ENCODE peak calls at places on chromosomes 13 and 19, in nine cellular contexts. W is activated naive CD8-positive, alpha-beta T cell treated with anti-CD3 and anti-CD28 coated beads, Interleukin-2, amount 50 U/mL, for 16 hours; M is activated CD4-positive, alpha-beta T cell treated with anti-CD3 and anti-CD28 coated beads for 24 hours; C is GM23338; J is activated gamma-delta T cell treated with Interleukin-2 at 50 U/mL for 16 hours; Y is upper lobe of left lung; T is CD4-positive, alpha-beta memory T cell; B is T-helper 22 cell; Z is stimulated activated CD4-positive, alpha-beta T cell treated with anti-CD3 and anti-CD28 coated beads, Interleukin-15, amount 100 ng/mL, for 1 hour. I is an unnamed sample.

GRCh38 chr13:90445179-90445578 is 902.3 kb upstream of the MIR17HG start:
- DNase-seq in C (peak; percentile 60), Z (no peak), M (no peak), Y (no peak), B (no peak), J (no peak), T (no peak), W (no peak), I (peak; percentile 36)

GRCh38 chr19:55632463-55632834 is 8.1 kb upstream of the ZNF784 start:
- DNase-seq in J (peak; percentile 95), M (peak; percentile 93), C (peak; percentile 99), B (peak; percentile 71), W (peak; percentile 82), T (peak; percentile 88), Y (peak; percentile 92), Z (peak; percentile 74), I (peak; percentile 87)

GRCh38 chr19:18730885-18731513 is 47.5 kb downstream of the CRTC1 start:
- DNase-seq in Y (no peak), B (no peak), M (no peak), T (no peak), C (no peak), W (no peak), Z (no peak), J (no peak), I (no peak)

GRCh38 chr19:33406521-33407139 is 33.1 kb downstream of the CEBPG start:
- DNase-seq in C (peak; percentile 83), B (peak; percentile 18), J (peak; percentile 72), M (peak; percentile 65), Z (peak; percentile 56), W (peak; percentile 52), T (peak; percentile 55), Y (peak; percentile 77), I (peak; percentile 70)

GRCh38 chr19:34733826-34734600 is at the start of gene ZNF181:
- DNase-seq in J (peak; percentile 71), B (peak; percentile 60), T (peak; percentile 83), C (peak; percentile 96), W (peak; percentile 65), Y (peak; percentile 89), M (peak; percentile 65), Z (peak; percentile 47), I (peak; percentile 92)

GRCh38 chr19:15264061-15264932 is 32.0 kb upstream of the EPHX3 start:
- DNase-seq in M (peak; percentile 67), T (peak; percentile 63), Y (peak; percentile 70), Z (peak; percentile 41), C (peak; percentile 93), B (peak; percentile 19), J (peak; percentile 69), W (peak; percentile 50), I (peak; percentile 54)

GRCh38 chr13:23504188-23504587 is 66.0 kb upstream of the TNFRSF19 start:
- DNase-seq in M (no peak), Y (no peak), W (no peak), Z (no peak), J (no peak), B (no peak), T (no peak), C (no peak), I (peak; percentile 83)

GRCh38 chr19:7507884-7508283 is 8.0 kb upstream of the ZNF358 start:
- DNase-seq in M (no peak), Y (peak; percentile 87), J (no peak), C (peak; percentile 98), W (no peak), B (no peak), Z (no peak), T (no peak), I (peak; percentile 95)

GRCh38 chr13:40116008-40116407 is 460.5 kb downstream of the COG6 start:
- DNase-seq in B (peak; percentile 44), M (no peak), J (peak; percentile 22), T (peak; percentile 54), Z (no peak), C (peak; percentile 5), W (no peak), Y (peak; percentile 71), I (peak; percentile 73)

GRCh38 chr19:58182577-58182988 is 278 bp upstream of the ZNF274 start:
- DNase-seq in J (peak; percentile 72), C (no peak), B (peak; percentile 73), Z (no peak), W (no peak), T (no peak), M (no peak), Y (peak; percentile 93), I (no peak)

GRCh38 chr13:52361225-52361624 is 44.7 kb downstream of the THSD1 start:
- DNase-seq in B (no peak), Z (no peak), Y (no peak), W (no peak), J (no peak), M (no peak), C (no peak), T (no peak), I (peak; percentile 17)

GRCh38 chr13:109844396-109844795 is 58.0 kb upstream of the IRS2 start:
- DNase-seq in M (no peak), Y (peak; percentile 60), C (peak; percentile 10), W (no peak), Z (no peak), B (no peak), J (no peak), T (no peak), I (peak; percentile 35)

GRCh38 chr13:46059405-46059804 is 6.9 kb upstream of the ZC3H13 start:
- DNase-seq in M (no peak), W (no peak), J (no peak), Y (no peak), C (no peak), B (no peak), Z (no peak), T (no peak), I (no peak)

GRCh38 chr13:30736461-30736860 is 1.1 kb downstream of the ALOX5AP start:
- DNase-seq in Y (no peak), C (no peak), Z (no peak), B (no peak), T (no peak), M (no peak), W (no peak), J (no peak), I (no peak)

GRCh38 chr19:772730-773436 is 22.0 kb downstream of the MISP start:
- DNase-seq in W (no peak), Y (no peak), J (no peak), T (no peak), M (no peak), B (no peak), Z (no peak), C (peak; percentile 72), I (no peak)

I was measured in Daoy.